ENCODE peak calls at places on chromosomes 5 and 9, in seven cellular contexts. C is T-helper 2 cell, Z is nephron progenitor cell, K is GM23338, U is HEK293T, I is GM03348, G is fibroblast of lung. J is an unnamed sample.

GRCh38 chr9:18861599-18862546 is 171.1 kb downstream of the SAXO1 start:
- DNase-seq in C (no peak), Z (peak; percentile 47), K (peak; percentile 54), U (no peak), I (peak; percentile 81), G (peak; percentile 77), J (no peak)

GRCh38 chr5:83265318-83265717 is 188.0 kb downstream of the XRCC4 start:
- DNase-seq in C (no peak), Z (no peak), K (no peak), U (peak; percentile 52), I (no peak), G (peak; percentile 72), J (no peak)

GRCh38 chr5:111830333-111830732 is 73.3 kb upstream of the NREP start:
- DNase-seq in C (no peak), Z (no peak), K (no peak), U (no peak), I (no peak), G (peak; percentile 87), J (no peak)

GRCh38 chr5:149358294-149358651 is 427 bp downstream of the PCYOX1L start:
- DNase-seq in C (peak; percentile 18), Z (no peak), K (peak; percentile 29), U (no peak), I (no peak), G (no peak), J (no peak)

GRCh38 chr9:112866662-112867274 is 23.9 kb downstream of the SLC46A2 start:
- DNase-seq in C (no peak), Z (no peak), K (peak; percentile 79), U (no peak), I (no peak), G (peak; percentile 52), J (no peak)

GRCh38 chr9:91193658-91194391 is 167.9 kb downstream of the AUH start:
- DNase-seq in C (peak; percentile 69), Z (peak; percentile 88), K (peak; percentile 90), U (peak; percentile 70), I (peak; percentile 78), G (peak; percentile 95), J (peak; percentile 38)

GRCh38 chr5:82287625-82288024 is 9.5 kb upstream of the RPS23 start:
- DNase-seq in C (no peak), Z (no peak), K (no peak), U (no peak), I (no peak), G (no peak), J (no peak)

GRCh38 chr9:137030006-137030405 is 1.9 kb downstream of the FUT7 start:
- DNase-seq in C (no peak), Z (no peak), K (no peak), U (no peak), I (no peak), G (no peak), J (no peak)

GRCh38 chr9:91951944-91952520 is 2.0 kb upstream of the ROR2 start:
- DNase-seq in C (no peak), Z (no peak), K (no peak), U (no peak), I (no peak), G (no peak), J (no peak)

GRCh38 chr5:154288145-154288544 is 97.6 kb downstream of the GALNT10 start:
- DNase-seq in C (no peak), Z (no peak), K (peak; percentile 17), U (no peak), I (peak; percentile 63), G (peak; percentile 91), J (no peak)

GRCh38 chr5:150235548-150235895 is 45.7 kb downstream of the SLC6A7 start:
- DNase-seq in C (no peak), Z (no peak), K (no peak), U (no peak), I (no peak), G (no peak), J (no peak)

GRCh38 chr5:58201922-58202648 is 257.8 kb downstream of the PLK2 start:
- DNase-seq in C (no peak), Z (no peak), K (no peak), U (no peak), I (no peak), G (peak; percentile 81), J (no peak)

GRCh38 chr9:1042466-1042865 is 7.7 kb upstream of the DMRT2 start:
- DNase-seq in C (no peak), Z (peak; percentile 92), K (peak; percentile 78), U (no peak), I (no peak), G (no peak), J (no peak)

GRCh38 chr9:79763861-79764260 is 192.1 kb downstream of the TLE4 start:
- DNase-seq in C (no peak), Z (no peak), K (no peak), U (peak; percentile 77), I (no peak), G (peak; percentile 29), J (no peak)

GRCh38 chr9:92917176-92917800 is 30.0 kb upstream of the FGD3 start:
- DNase-seq in C (no peak), Z (no peak), K (no peak), U (no peak), I (no peak), G (no peak), J (no peak)

GRCh38 chr5:65047948-65048690 is 279.4 kb downstream of the CWC27 start:
- DNase-seq in C (no peak), Z (no peak), K (no peak), U (no peak), I (no peak), G (no peak), J (no peak)

GRCh38 chr9:92048924-92049625 is 66.1 kb downstream of the SPTLC1 start:
- DNase-seq in C (no peak), Z (peak; percentile 10), K (peak; percentile 71), U (no peak), I (no peak), G (peak; percentile 9), J (no peak)

GRCh38 chr9:107807183-107807582 is 317.6 kb upstream of the KLF4 start:
- DNase-seq in C (no peak), Z (no peak), K (no peak), U (no peak), I (peak; percentile 52), G (peak; percentile 46), J (no peak)

GRCh38 chr9:120820095-120820494 is 22.6 kb downstream of the PSMD5 start:
- DNase-seq in C (no peak), Z (no peak), K (no peak), U (no peak), I (no peak), G (no peak), J (no peak)

GRCh38 chr5:123000731-123001130 is 35.8 kb downstream of the PPIC start:
- DNase-seq in C (no peak), Z (no peak), K (no peak), U (no peak), I (no peak), G (no peak), J (no peak)

GRCh38 chr5:142922223-142922952 is 152.2 kb downstream of the ARHGAP26 start:
- DNase-seq in C (no peak), Z (no peak), K (peak; percentile 38), U (peak; percentile 13), I (peak; percentile 50), G (peak; percentile 50), J (no peak)

GRCh38 chr9:136016221-136016881 is 55.2 kb upstream of the UBAC1 start:
- DNase-seq in C (no peak), Z (no peak), K (no peak), U (no peak), I (no peak), G (no peak), J (no peak)

GRCh38 chr5:79992891-79993290 is 1.8 kb upstream of the MTX3 start:
- DNase-seq in C (no peak), Z (no peak), K (no peak), U (no peak), I (peak; percentile 24), G (peak; percentile 41), J (no peak)

GRCh38 chr9:77417570-77417969 is 230.6 kb downstream of the GNA14 start:
- DNase-seq in C (no peak), Z (no peak), K (no peak), U (no peak), I (peak; percentile 36), G (peak; percentile 51), J (no peak)

GRCh38 chr5:39656600-39656999 is 231.8 kb upstream of the DAB2 start:
- DNase-seq in C (no peak), Z (no peak), K (no peak), U (no peak), I (no peak), G (no peak), J (no peak)

GRCh38 chr5:151030377-151030776 is 10.0 kb downstream of the GPX3 start:
- DNase-seq in C (no peak), Z (no peak), K (no peak), U (no peak), I (no peak), G (no peak), J (no peak)

GRCh38 chr5:61344187-61344944 is 12.3 kb downstream of the ZSWIM6 start:
- DNase-seq in C (no peak), Z (no peak), K (no peak), U (no peak), I (no peak), G (no peak), J (no peak)

J was measured in GOT3.